ENCODE peak calls at places on chromosomes 5 and 9, in nine cellular contexts. C is AG09309; R is head of caudate nucleus; B is activated T-helper 1 cell treated with Interleukin-2 at 50 U/mL for 16 hours; S is spleen; J is astrocyte of the spinal cord; V is foreskin keratinocyte; G is activated CD8-positive, alpha-beta memory T cell treated with anti-CD3 and anti-CD28 coated beads for 1 hour; M is left ventricle myocardium inferior. F is an unnamed sample.

GRCh38 chr9:100884518-100884917 is 144.0 kb upstream of the PLPPR1 start:
- DNase-seq in C (no peak), R (peak), B (no peak), S (no peak), J (no peak), V (no peak), G (no peak), M (no peak), F (no peak)

GRCh38 chr9:115481769-115482168 is 363.8 kb upstream of the TNC start:
- DNase-seq in C (no peak), R (no peak), B (no peak), S (no peak), J (no peak), V (no peak), G (no peak), M (no peak), F (no peak)

GRCh38 chr5:11733840-11734192 is 170.4 kb downstream of the CTNND2 start:
- DNase-seq in C (no peak), R (no peak), B (no peak), S (no peak), J (no peak), V (no peak), G (no peak), M (no peak), F (no peak)

GRCh38 chr9:137000177-137000930 is 4.0 kb upstream of the CLIC3 start:
- DNase-seq in C (peak), R (no peak), B (no peak), S (no peak), J (peak), V (peak), G (no peak), M (no peak), F (no peak)

GRCh38 chr9:120947222-120947621 is 20.6 kb upstream of the TRAF1 start:
- DNase-seq in C (no peak), R (no peak), B (no peak), S (no peak), J (no peak), V (no peak), G (no peak), M (no peak), F (no peak)

GRCh38 chr5:55345327-55345726 is 37.5 kb downstream of the MTREX start:
- DNase-seq in C (no peak), R (no peak), B (no peak), S (no peak), J (no peak), V (no peak), G (no peak), M (no peak), F (no peak)

GRCh38 chr5:142059304-142059940 is 46.6 kb upstream of the GNPDA1 start:
- DNase-seq in C (no peak), R (no peak), B (no peak), S (no peak), J (no peak), V (no peak), G (no peak), M (no peak), F (peak)

GRCh38 chr5:174750720-174751119 is 26.3 kb downstream of the MSX2 start:
- DNase-seq in C (peak), R (no peak), B (no peak), S (no peak), J (peak), V (peak), G (no peak), M (no peak), F (no peak)

GRCh38 chr9:108836319-108836718 is 19.5 kb downstream of the ACTL7B start:
- DNase-seq in C (no peak), R (no peak), B (no peak), S (no peak), J (no peak), V (no peak), G (no peak), M (no peak), F (no peak)

GRCh38 chr5:152683205-152683604 is 278.1 kb upstream of the NMUR2 start:
- DNase-seq in C (no peak), R (no peak), B (no peak), S (no peak), J (no peak), V (no peak), G (no peak), M (no peak), F (no peak)

GRCh38 chr9:97299809-97300414 is 7.5 kb upstream of the CCDC180 start:
- DNase-seq in C (no peak), R (no peak), B (no peak), S (no peak), J (no peak), V (no peak), G (no peak), M (no peak), F (no peak)

GRCh38 chr9:70493046-70493445 is 78.6 kb upstream of the KLF9 start:
- DNase-seq in C (no peak), R (no peak), B (no peak), S (no peak), J (peak), V (no peak), G (no peak), M (no peak), F (no peak)

GRCh38 chr9:72871685-72872084 is 81.2 kb downstream of the ALDH1A1 start:
- DNase-seq in C (no peak), R (no peak), B (no peak), S (no peak), J (peak), V (no peak), G (no peak), M (no peak), F (no peak)

GRCh38 chr9:124594673-124595072 is 87.5 kb upstream of the NR5A1 start:
- DNase-seq in C (no peak), R (no peak), B (no peak), S (no peak), J (peak), V (no peak), G (no peak), M (no peak), F (no peak)

GRCh38 chr5:127040779-127041520 is 10.6 kb upstream of the MARCHF3 start:
- DNase-seq in C (no peak), R (no peak), B (no peak), S (no peak), J (peak), V (peak), G (no peak), M (no peak), F (no peak)

GRCh38 chr9:23829580-23830458 is 3.8 kb upstream of the ELAVL2 start:
- DNase-seq in C (no peak), R (no peak), B (no peak), S (no peak), J (peak), V (peak), G (no peak), M (no peak), F (no peak)

GRCh38 chr9:16145196-16145950 is 592.5 kb downstream of the CCDC171 start:
- DNase-seq in C (no peak), R (no peak), B (no peak), S (no peak), J (no peak), V (peak), G (no peak), M (no peak), F (peak)

GRCh38 chr5:6134281-6134680 is 244.1 kb downstream of the MED10 start:
- DNase-seq in C (no peak), R (no peak), B (no peak), S (no peak), J (no peak), V (no peak), G (no peak), M (no peak), F (no peak)

GRCh38 chr9:93011114-93011513 is 47.4 kb upstream of the SUSD3 start:
- DNase-seq in C (no peak), R (no peak), B (no peak), S (no peak), J (no peak), V (no peak), G (no peak), M (no peak), F (no peak)

GRCh38 chr5:149546974-149547373 is 4.3 kb downstream of the CSNK1A1 start:
- DNase-seq in C (no peak), R (no peak), B (no peak), S (no peak), J (no peak), V (peak), G (no peak), M (no peak), F (no peak)

GRCh38 chr5:140658870-140659269 is 5.8 kb upstream of the WDR55 start:
- DNase-seq in C (no peak), R (no peak), B (no peak), S (no peak), J (no peak), V (no peak), G (no peak), M (no peak), F (no peak)

GRCh38 chr9:134203224-134203623 is 38.9 kb upstream of the RNU6ATAC start:
- DNase-seq in C (no peak), R (no peak), B (no peak), S (no peak), J (no peak), V (no peak), G (no peak), M (no peak), F (no peak)

GRCh38 chr9:89719202-89719601 is 114.4 kb downstream of the GADD45G start:
- DNase-seq in C (no peak), R (no peak), B (no peak), S (no peak), J (no peak), V (no peak), G (no peak), M (no peak), F (no peak)

GRCh38 chr5:80083115-80083890 is 48.2 kb downstream of the THBS4 start:
- DNase-seq in C (peak), R (peak), B (no peak), S (no peak), J (peak), V (peak), G (no peak), M (no peak), F (peak)

GRCh38 chr9:103287361-103287760 is 292.2 kb downstream of the CYLC2 start:
- DNase-seq in C (no peak), R (no peak), B (no peak), S (no peak), J (no peak), V (no peak), G (no peak), M (no peak), F (no peak)

GRCh38 chr9:73200694-73201432 is 49.2 kb downstream of the ANXA1 start:
- DNase-seq in C (no peak), R (no peak), B (no peak), S (no peak), J (peak), V (no peak), G (no peak), M (no peak), F (no peak)

GRCh38 chr5:113059232-113059805 is 82.7 kb downstream of the DCP2 start:
- DNase-seq in C (no peak), R (peak), B (no peak), S (peak), J (peak), V (peak), G (no peak), M (peak), F (no peak)

GRCh38 chr9:114006931-114007691 is 71.0 kb downstream of the AMBP start:
- DNase-seq in C (no peak), R (no peak), B (no peak), S (peak), J (no peak), V (no peak), G (no peak), M (no peak), F (peak)

GRCh38 chr5:117486291-117486690 is 911.7 kb upstream of the SEMA6A start:
- DNase-seq in C (no peak), R (no peak), B (no peak), S (no peak), J (no peak), V (no peak), G (no peak), M (no peak), F (no peak)